ENCODE peak calls at places on chromosomes 13 and 19, in seven cellular contexts. One of them, this sample, is unnamed.
A peak's percentile ranks its signal among the peaks of the same experiment; 100 is the strongest.

GRCh38 chr13:110415669-110416068 is 108.6 kb downstream of the COL4A2 start:
- DNase-seq in NT2/D1: no peak
- DNase-seq in fibroblast of lung: no peak
- DNase-seq in right atrium auricular region: no peak
- DNase-seq in kidney epithelial cell: no peak
- DNase-seq in cardiac muscle cell: no peak
- DNase-seq in adipocyte: no peak
- DNase-seq in this sample: peak; percentile 73

GRCh38 chr13:32165791-32166190 is 134.2 kb downstream of the FRY start:
- DNase-seq in NT2/D1: no peak
- DNase-seq in fibroblast of lung: no peak
- DNase-seq in right atrium auricular region: no peak
- DNase-seq in kidney epithelial cell: no peak
- DNase-seq in cardiac muscle cell: no peak
- DNase-seq in adipocyte: no peak
- DNase-seq in this sample: peak; percentile 71

GRCh38 chr19:41364546-41365391 is 820 bp upstream of the B9D2 start:
- DNase-seq in NT2/D1: no peak
- DNase-seq in fibroblast of lung: no peak
- DNase-seq in right atrium auricular region: no peak
- DNase-seq in kidney epithelial cell: no peak
- DNase-seq in cardiac muscle cell: no peak
- DNase-seq in adipocyte: no peak
- DNase-seq in this sample: no peak

GRCh38 chr19:4713384-4713951 is 10.2 kb downstream of the DPP9 start:
- DNase-seq in NT2/D1: no peak
- DNase-seq in fibroblast of lung: peak; percentile 100
- DNase-seq in right atrium auricular region: peak; percentile 84
- DNase-seq in kidney epithelial cell: peak; percentile 88
- DNase-seq in cardiac muscle cell: no peak
- DNase-seq in adipocyte: peak; percentile 84
- DNase-seq in this sample: peak; percentile 99

GRCh38 chr19:33689138-33689746 is 67.5 kb downstream of the CHST8 start:
- DNase-seq in NT2/D1: no peak
- DNase-seq in fibroblast of lung: no peak
- DNase-seq in right atrium auricular region: no peak
- DNase-seq in kidney epithelial cell: no peak
- DNase-seq in cardiac muscle cell: no peak
- DNase-seq in adipocyte: no peak
- DNase-seq in this sample: no peak

GRCh38 chr13:72218966-72219365 is 352.0 kb upstream of the DACH1 start:
- DNase-seq in NT2/D1: no peak
- DNase-seq in fibroblast of lung: no peak
- DNase-seq in right atrium auricular region: no peak
- DNase-seq in kidney epithelial cell: no peak
- DNase-seq in cardiac muscle cell: no peak
- DNase-seq in adipocyte: no peak
- DNase-seq in this sample: no peak

GRCh38 chr19:4660181-4660791 is 9.9 kb downstream of the MYDGF start:
- DNase-seq in NT2/D1: no peak
- DNase-seq in fibroblast of lung: no peak
- DNase-seq in right atrium auricular region: no peak
- DNase-seq in kidney epithelial cell: no peak
- DNase-seq in cardiac muscle cell: peak; percentile 41
- DNase-seq in adipocyte: no peak
- DNase-seq in this sample: no peak

GRCh38 chr13:80237646-80238045 is 103.3 kb downstream of the SPRY2 start:
- DNase-seq in NT2/D1: no peak
- DNase-seq in fibroblast of lung: peak; percentile 47
- DNase-seq in right atrium auricular region: no peak
- DNase-seq in kidney epithelial cell: no peak
- DNase-seq in cardiac muscle cell: no peak
- DNase-seq in adipocyte: peak; percentile 50
- DNase-seq in this sample: no peak

GRCh38 chr13:39341238-39341637 is 261.8 kb downstream of the LHFPL6 start:
- DNase-seq in NT2/D1: no peak
- DNase-seq in fibroblast of lung: no peak
- DNase-seq in right atrium auricular region: no peak
- DNase-seq in kidney epithelial cell: no peak
- DNase-seq in cardiac muscle cell: no peak
- DNase-seq in adipocyte: no peak
- DNase-seq in this sample: no peak

GRCh38 chr13:25654332-25654731 is 282.6 kb downstream of the ATP8A2 start:
- DNase-seq in NT2/D1: no peak
- DNase-seq in fibroblast of lung: no peak
- DNase-seq in right atrium auricular region: no peak
- DNase-seq in kidney epithelial cell: no peak
- DNase-seq in cardiac muscle cell: no peak
- DNase-seq in adipocyte: no peak
- DNase-seq in this sample: no peak

GRCh38 chr13:35646061-35646774 is 169.7 kb upstream of the MAB21L1 start:
- DNase-seq in NT2/D1: no peak
- DNase-seq in fibroblast of lung: no peak
- DNase-seq in right atrium auricular region: no peak
- DNase-seq in kidney epithelial cell: no peak
- DNase-seq in cardiac muscle cell: no peak
- DNase-seq in adipocyte: no peak
- DNase-seq in this sample: no peak

GRCh38 chr19:14002571-14003278 is 3.4 kb downstream of the RFX1 start:
- DNase-seq in NT2/D1: no peak
- DNase-seq in fibroblast of lung: no peak
- DNase-seq in right atrium auricular region: no peak
- DNase-seq in kidney epithelial cell: no peak
- DNase-seq in cardiac muscle cell: no peak
- DNase-seq in adipocyte: no peak
- DNase-seq in this sample: no peak

GRCh38 chr19:49125025-49125731 is 5.8 kb downstream of the PPFIA3 start:
- DNase-seq in NT2/D1: no peak
- DNase-seq in fibroblast of lung: no peak
- DNase-seq in right atrium auricular region: no peak
- DNase-seq in kidney epithelial cell: no peak
- DNase-seq in cardiac muscle cell: no peak
- DNase-seq in adipocyte: no peak
- DNase-seq in this sample: no peak

GRCh38 chr19:10104665-10105221 is 1.4 kb upstream of the PPAN start:
- DNase-seq in NT2/D1: no peak
- DNase-seq in fibroblast of lung: no peak
- DNase-seq in right atrium auricular region: no peak
- DNase-seq in kidney epithelial cell: no peak
- DNase-seq in cardiac muscle cell: no peak
- DNase-seq in adipocyte: no peak
- DNase-seq in this sample: no peak

GRCh38 chr13:113776231-113777125 is 17.5 kb downstream of the TMEM255B start:
- DNase-seq in NT2/D1: no peak
- DNase-seq in fibroblast of lung: no peak
- DNase-seq in right atrium auricular region: no peak
- DNase-seq in kidney epithelial cell: no peak
- DNase-seq in cardiac muscle cell: no peak
- DNase-seq in adipocyte: no peak
- DNase-seq in this sample: no peak

GRCh38 chr13:26497991-26498423 is 59.5 kb upstream of the WASF3 start:
- DNase-seq in NT2/D1: no peak
- DNase-seq in fibroblast of lung: peak; percentile 97
- DNase-seq in right atrium auricular region: no peak
- DNase-seq in kidney epithelial cell: no peak
- DNase-seq in cardiac muscle cell: no peak
- DNase-seq in adipocyte: no peak
- DNase-seq in this sample: peak; percentile 61

GRCh38 chr19:38737921-38738731 is 6.1 kb downstream of the CAPN12 start:
- DNase-seq in NT2/D1: no peak
- DNase-seq in fibroblast of lung: no peak
- DNase-seq in right atrium auricular region: no peak
- DNase-seq in kidney epithelial cell: no peak
- DNase-seq in cardiac muscle cell: no peak
- DNase-seq in adipocyte: no peak
- DNase-seq in this sample: no peak

GRCh38 chr19:19474950-19475781 is 40.2 kb downstream of the TSSK6 start:
- DNase-seq in NT2/D1: peak; percentile 54
- DNase-seq in fibroblast of lung: no peak
- DNase-seq in right atrium auricular region: no peak
- DNase-seq in kidney epithelial cell: no peak
- DNase-seq in cardiac muscle cell: no peak
- DNase-seq in adipocyte: no peak
- DNase-seq in this sample: no peak

DNA sequence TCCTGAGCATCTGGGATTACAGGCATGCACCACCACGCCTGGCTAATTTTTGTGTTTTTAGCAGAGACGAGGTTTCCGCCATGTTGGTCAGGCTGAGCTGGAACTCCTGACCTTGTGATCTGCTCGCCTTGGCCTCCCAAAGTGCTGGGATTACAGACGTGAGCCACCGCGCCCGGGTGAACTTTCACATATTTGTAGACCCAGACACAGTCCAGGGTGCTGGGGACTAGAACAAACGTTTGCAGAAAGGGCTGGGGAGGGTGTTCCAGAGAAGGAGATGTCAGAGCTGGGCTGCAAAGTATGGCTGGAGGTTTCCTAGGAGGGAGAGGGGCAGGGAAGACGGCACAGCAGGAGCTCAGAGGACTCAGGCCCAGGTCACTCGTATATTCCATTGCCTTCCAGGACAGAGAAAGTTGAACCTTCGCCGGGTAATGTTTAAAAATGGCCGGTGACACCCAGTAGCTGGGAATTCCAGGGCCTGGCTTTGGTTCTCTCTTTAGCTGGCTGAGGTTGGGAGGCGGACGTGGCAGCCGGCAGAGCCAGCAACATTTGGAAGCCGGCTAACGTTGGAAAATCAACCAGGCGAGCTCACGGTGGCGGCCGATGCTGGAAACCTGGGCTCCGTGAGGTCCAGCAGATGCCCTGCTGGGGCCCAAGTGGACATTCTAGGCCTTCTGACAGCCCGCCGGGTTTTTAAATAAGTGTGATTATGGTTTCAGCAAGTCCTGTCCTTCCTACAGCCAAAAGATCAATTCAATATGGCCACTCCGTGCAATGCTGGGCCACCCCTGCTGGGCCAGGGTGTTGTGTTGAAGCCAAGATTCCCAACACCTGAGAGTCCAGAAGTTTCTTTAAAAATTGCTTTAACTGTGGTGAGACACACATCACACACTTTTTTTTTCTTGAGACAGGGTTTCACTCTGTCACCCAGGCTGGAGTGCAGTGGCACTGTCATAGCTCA is 41.5 kb downstream of the NFIC start:
- DNase-seq in NT2/D1: no peak
- DNase-seq in fibroblast of lung: peak; percentile 54
- DNase-seq in right atrium auricular region: peak; percentile 77
- DNase-seq in kidney epithelial cell: no peak
- DNase-seq in cardiac muscle cell: no peak
- DNase-seq in adipocyte: no peak
- DNase-seq in this sample: no peak
- H3K4me3 ChIP-seq in NT2/D1: no peak overlapping the region
- H3K4me3 ChIP-seq in fibroblast of lung: no peak overlapping the region
- H3K4me3 ChIP-seq in right atrium auricular region: peak overlapping the region; percentile 46
- H3K4me3 ChIP-seq in kidney epithelial cell: no peak overlapping the region
- H3K4me3 ChIP-seq in cardiac muscle cell: no peak overlapping the region
- H3K4me3 ChIP-seq in adipocyte: peak overlapping the region; percentile 42
- H3K4me3 ChIP-seq in this sample: no peak overlapping the region

GRCh38 chr13:28434934-28435333 is 60.0 kb downstream of the FLT1 start:
- DNase-seq in NT2/D1: no peak
- DNase-seq in fibroblast of lung: no peak
- DNase-seq in right atrium auricular region: no peak
- DNase-seq in kidney epithelial cell: no peak
- DNase-seq in cardiac muscle cell: no peak
- DNase-seq in adipocyte: no peak
- DNase-seq in this sample: no peak
- H3K36me3 ChIP-seq in NT2/D1: peaks cover 15% of the 10 kb centered on the region
- H3K36me3 ChIP-seq in fibroblast of lung: no peaks in the 10 kb centered on the region
- H3K36me3 ChIP-seq in right atrium auricular region: no peaks in the 10 kb centered on the region
- H3K36me3 ChIP-seq in kidney epithelial cell: no peaks in the 10 kb centered on the region
- H3K36me3 ChIP-seq in cardiac muscle cell: no peaks in the 10 kb centered on the region
- H3K36me3 ChIP-seq in adipocyte: no peaks in the 10 kb centered on the region
- H3K36me3 ChIP-seq in this sample: no peaks in the 10 kb centered on the region

GRCh38 chr19:592101-592500 is 2.4 kb downstream of the HCN2 start:
- DNase-seq in NT2/D1: no peak
- DNase-seq in fibroblast of lung: no peak
- DNase-seq in right atrium auricular region: no peak
- DNase-seq in kidney epithelial cell: no peak
- DNase-seq in cardiac muscle cell: no peak
- DNase-seq in adipocyte: no peak
- DNase-seq in this sample: no peak

GRCh38 chr19:590396-590745 is 690 bp downstream of the HCN2 start:
- DNase-seq in NT2/D1: no peak
- DNase-seq in fibroblast of lung: peak; percentile 45
- DNase-seq in right atrium auricular region: no peak
- DNase-seq in kidney epithelial cell: no peak
- DNase-seq in cardiac muscle cell: peak; percentile 57
- DNase-seq in adipocyte: peak; percentile 58
- DNase-seq in this sample: no peak

GRCh38 chr19:591099-591958 is 1.6 kb downstream of the HCN2 start:
- DNase-seq in NT2/D1: no peak
- DNase-seq in fibroblast of lung: no peak
- DNase-seq in right atrium auricular region: no peak
- DNase-seq in kidney epithelial cell: no peak
- DNase-seq in cardiac muscle cell: peak; percentile 84
- DNase-seq in adipocyte: peak; percentile 71
- DNase-seq in this sample: no peak

GRCh38 chr19:589693-590395 is at the start of gene HCN2:
- DNase-seq in NT2/D1: no peak
- DNase-seq in fibroblast of lung: no peak
- DNase-seq in right atrium auricular region: no peak
- DNase-seq in kidney epithelial cell: no peak
- DNase-seq in cardiac muscle cell: peak; percentile 42
- DNase-seq in adipocyte: peak; percentile 53
- DNase-seq in this sample: no peak

GRCh38 chr19:590750-591098 is 1.0 kb downstream of the HCN2 start:
- DNase-seq in NT2/D1: no peak
- DNase-seq in fibroblast of lung: no peak
- DNase-seq in right atrium auricular region: no peak
- DNase-seq in kidney epithelial cell: no peak
- DNase-seq in cardiac muscle cell: no peak
- DNase-seq in adipocyte: no peak
- DNase-seq in this sample: no peak
- H3K27me3 ChIP-seq in NT2/D1: peaks cover 57% of the 10 kb centered on the region
- H3K27me3 ChIP-seq in fibroblast of lung: peaks cover 6% of the 10 kb centered on the region
- H3K27me3 ChIP-seq in right atrium auricular region: no peaks in the 10 kb centered on the region
- H3K27me3 ChIP-seq in kidney epithelial cell: peaks cover 62% of the 10 kb centered on the region
- H3K27me3 ChIP-seq in cardiac muscle cell: peaks cover 49% of the 10 kb centered on the region
- H3K27me3 ChIP-seq in adipocyte: peaks cover 5% of the 10 kb centered on the region
- H3K27me3 ChIP-seq in this sample: peaks cover 7% of the 10 kb centered on the region

DNA sequence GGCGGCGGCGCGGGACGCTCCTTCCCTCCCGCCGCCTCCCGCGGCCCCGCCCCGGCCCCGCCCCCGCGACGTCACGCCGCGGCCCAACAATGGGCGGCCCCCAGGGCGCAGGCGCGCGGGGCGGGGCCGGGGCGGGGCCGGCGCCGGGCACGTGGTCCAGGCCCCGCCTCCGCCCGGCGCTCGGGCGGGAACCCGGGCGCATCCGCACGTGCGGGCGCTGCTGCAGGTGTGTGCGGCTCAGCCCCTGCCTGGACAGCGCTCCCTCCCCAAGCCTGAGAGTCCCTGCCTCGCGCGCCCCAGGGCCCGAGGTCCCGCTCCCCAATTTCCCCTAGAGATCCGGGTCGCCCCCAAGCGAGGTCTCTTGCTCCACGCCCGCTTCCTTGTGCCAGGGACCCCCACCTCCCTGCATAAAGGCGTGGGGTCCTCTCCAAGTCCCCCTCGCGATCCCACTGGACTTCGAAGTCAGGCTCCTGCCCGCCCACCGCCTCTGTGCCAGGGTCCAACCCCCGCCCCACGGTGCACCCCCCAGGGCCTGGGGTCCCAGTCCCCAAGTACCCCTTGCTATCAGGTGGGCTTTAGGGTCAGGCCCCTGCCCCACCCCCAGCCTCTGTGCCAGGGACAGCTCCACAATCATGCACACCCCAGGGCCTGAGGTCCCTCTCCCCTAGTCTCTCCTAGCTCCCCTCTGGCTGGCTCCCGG is at the start of gene MEX3D:
- DNase-seq in NT2/D1: no peak
- DNase-seq in fibroblast of lung: peak; percentile 43
- DNase-seq in right atrium auricular region: peak; percentile 63
- DNase-seq in kidney epithelial cell: no peak
- DNase-seq in cardiac muscle cell: peak; percentile 89
- DNase-seq in adipocyte: peak; percentile 91
- DNase-seq in this sample: no peak
- H3K4me3 ChIP-seq in NT2/D1: peak within 1 kb of the TSS; percentile 89
- H3K4me3 ChIP-seq in fibroblast of lung: peak within 1 kb of the TSS; percentile 42
- H3K4me3 ChIP-seq in right atrium auricular region: peak within 1 kb of the TSS; percentile 63
- H3K4me3 ChIP-seq in kidney epithelial cell: peak within 1 kb of the TSS; percentile 93
- H3K4me3 ChIP-seq in cardiac muscle cell: peak within 1 kb of the TSS; percentile 95
- H3K4me3 ChIP-seq in adipocyte: peak within 1 kb of the TSS; percentile 82
- H3K4me3 ChIP-seq in this sample: peak within 1 kb of the TSS; percentile 71

This sample was measured in bronchial epithelial cell.